ENCODE peak calls at places on chromosomes 7 and 10, in ten cellular contexts. T is RWPE2; H is ascending aorta; L is colonic mucosa; S is HCT116; G is CD4-positive, CD25-positive, alpha-beta regulatory T cell; P is heart right ventricle; E is upper lobe of right lung; B is GM23248; W is brain microvascular endothelial cell. F is an unnamed sample.

GRCh38 chr10:64036996-64037666 is 515.9 kb downstream of the REEP3 start:
- DNase-seq in T (no peak), H (no peak), L (no peak), S (no peak), G (no peak), P (no peak), E (no peak), B (no peak), W (no peak), F (no peak)

GRCh38 chr7:121530251-121531174 is 134.4 kb upstream of the FAM3C start:
- DNase-seq in T (peak), H (peak), L (peak), S (peak), G (no peak), P (peak), E (no peak), B (peak), W (peak), F (peak)

GRCh38 chr10:19620867-19621266 is 195.4 kb upstream of the PLXDC2 start:
- DNase-seq in T (no peak), H (no peak), L (no peak), S (no peak), G (no peak), P (no peak), E (no peak), B (peak), W (no peak), F (no peak)

GRCh38 chr10:12660812-12661211 is 311.5 kb downstream of the CAMK1D start:
- DNase-seq in T (no peak), H (no peak), L (no peak), S (no peak), G (no peak), P (no peak), E (no peak), B (no peak), W (no peak), F (no peak)

GRCh38 chr10:130554701-130555410 is 418.7 kb downstream of the GLRX3 start:
- DNase-seq in T (no peak), H (no peak), L (no peak), S (no peak), G (no peak), P (no peak), E (peak), B (no peak), W (no peak), F (no peak)

GRCh38 chr10:11535376-11535959 is 76.0 kb downstream of the USP6NL start:
- DNase-seq in T (no peak), H (no peak), L (no peak), S (no peak), G (no peak), P (no peak), E (no peak), B (no peak), W (no peak), F (no peak)

GRCh38 chr10:7957591-7957990 is 96.9 kb upstream of the GATA3 start:
- DNase-seq in T (no peak), H (no peak), L (no peak), S (no peak), G (no peak), P (no peak), E (no peak), B (no peak), W (no peak), F (no peak)

GRCh38 chr7:100897111-100897608 is 1.5 kb upstream of the ACHE start:
- DNase-seq in T (no peak), H (no peak), L (peak), S (no peak), G (peak), P (no peak), E (peak), B (peak), W (no peak), F (peak)

GRCh38 chr10:5963071-5963470 is 14.3 kb downstream of the IL15RA start:
- DNase-seq in T (no peak), H (peak), L (no peak), S (no peak), G (no peak), P (no peak), E (no peak), B (no peak), W (no peak), F (peak)

GRCh38 chr7:44764665-44765578 is 16.3 kb downstream of the ZMIZ2 start:
- DNase-seq in T (no peak), H (no peak), L (no peak), S (no peak), G (no peak), P (no peak), E (no peak), B (no peak), W (no peak), F (no peak)

GRCh38 chr7:48041665-48041995 is 6.3 kb downstream of the C7orf57 start:
- DNase-seq in T (no peak), H (no peak), L (no peak), S (no peak), G (no peak), P (no peak), E (no peak), B (peak), W (no peak), F (no peak)

GRCh38 chr10:17756557-17757208 is 4.7 kb downstream of the TMEM236 start:
- DNase-seq in T (no peak), H (no peak), L (peak), S (no peak), G (no peak), P (no peak), E (no peak), B (peak), W (peak), F (no peak)

GRCh38 chr10:84588426-84588825 is 260.0 kb downstream of the CCSER2 start:
- DNase-seq in T (no peak), H (no peak), L (no peak), S (no peak), G (no peak), P (no peak), E (no peak), B (no peak), W (no peak), F (no peak)

GRCh38 chr10:59991661-59992060 is 85.3 kb upstream of the CCDC6 start:
- DNase-seq in T (peak), H (no peak), L (peak), S (peak), G (no peak), P (no peak), E (no peak), B (peak), W (peak), F (peak)

GRCh38 chr10:59668081-59668480 is 41.6 kb downstream of the SLC16A9 start:
- DNase-seq in T (no peak), H (no peak), L (no peak), S (no peak), G (no peak), P (no peak), E (no peak), B (no peak), W (no peak), F (no peak)

GRCh38 chr7:4830176-4830575 is 31.7 kb downstream of the PAPOLB start:
- DNase-seq in T (no peak), H (no peak), L (peak), S (peak), G (no peak), P (peak), E (peak), B (peak), W (peak), F (peak)

GRCh38 chr10:88127266-88127665 is 263.8 kb downstream of the PTEN start:
- DNase-seq in T (no peak), H (no peak), L (no peak), S (no peak), G (no peak), P (no peak), E (no peak), B (no peak), W (no peak), F (no peak)

GRCh38 chr10:88127766-88128165 is 264.3 kb downstream of the PTEN start:
- DNase-seq in T (no peak), H (no peak), L (no peak), S (no peak), G (no peak), P (no peak), E (no peak), B (no peak), W (no peak), F (no peak)

GRCh38 chr10:88129013-88129412 is 265.6 kb downstream of the PTEN start:
- DNase-seq in T (no peak), H (no peak), L (no peak), S (no peak), G (no peak), P (no peak), E (no peak), B (no peak), W (no peak), F (no peak)

GRCh38 chr10:88130912-88131311 is 267.5 kb downstream of the PTEN start:
- DNase-seq in T (no peak), H (no peak), L (no peak), S (no peak), G (no peak), P (no peak), E (no peak), B (no peak), W (no peak), F (no peak)

DNA sequence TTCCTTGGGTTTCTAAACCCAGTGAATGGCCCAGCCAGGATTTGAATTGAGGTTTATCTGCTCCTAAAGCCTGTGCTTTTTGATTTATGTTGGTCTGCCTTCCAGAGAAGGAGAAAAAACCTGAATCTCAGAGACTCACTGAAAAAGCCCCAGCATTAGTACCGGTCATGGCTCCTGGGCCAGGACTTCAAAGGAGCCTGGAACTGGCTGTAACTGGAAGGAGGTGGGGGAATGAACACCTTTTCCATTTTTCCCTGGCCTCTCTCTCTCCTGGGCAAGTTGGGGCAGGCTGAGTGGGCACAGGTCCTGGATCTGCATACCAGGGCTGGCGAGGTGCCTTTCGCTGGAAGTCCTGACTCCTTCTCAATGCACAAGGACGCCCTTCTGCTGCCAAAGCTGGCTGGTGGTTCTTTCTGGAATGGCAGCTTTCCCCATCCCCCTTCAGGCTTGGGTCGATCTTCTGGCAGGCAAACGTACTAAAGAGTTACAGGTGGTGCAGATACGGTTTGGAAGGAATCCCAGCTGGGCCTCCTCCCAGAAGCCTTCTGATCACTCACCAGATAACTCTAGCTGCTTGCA is 268.2 kb downstream of the PTEN start:
- DNase-seq in T (peak), H (peak), L (no peak), S (no peak), G (no peak), P (peak), E (peak), B (no peak), W (no peak), F (no peak)
- H3K27ac ChIP-seq in T (peak), H (peak), L (no peak), S (no peak), G (no peak), P (no peak), E (no peak), B (no peak), W (no peak), F (no peak)

DNA sequence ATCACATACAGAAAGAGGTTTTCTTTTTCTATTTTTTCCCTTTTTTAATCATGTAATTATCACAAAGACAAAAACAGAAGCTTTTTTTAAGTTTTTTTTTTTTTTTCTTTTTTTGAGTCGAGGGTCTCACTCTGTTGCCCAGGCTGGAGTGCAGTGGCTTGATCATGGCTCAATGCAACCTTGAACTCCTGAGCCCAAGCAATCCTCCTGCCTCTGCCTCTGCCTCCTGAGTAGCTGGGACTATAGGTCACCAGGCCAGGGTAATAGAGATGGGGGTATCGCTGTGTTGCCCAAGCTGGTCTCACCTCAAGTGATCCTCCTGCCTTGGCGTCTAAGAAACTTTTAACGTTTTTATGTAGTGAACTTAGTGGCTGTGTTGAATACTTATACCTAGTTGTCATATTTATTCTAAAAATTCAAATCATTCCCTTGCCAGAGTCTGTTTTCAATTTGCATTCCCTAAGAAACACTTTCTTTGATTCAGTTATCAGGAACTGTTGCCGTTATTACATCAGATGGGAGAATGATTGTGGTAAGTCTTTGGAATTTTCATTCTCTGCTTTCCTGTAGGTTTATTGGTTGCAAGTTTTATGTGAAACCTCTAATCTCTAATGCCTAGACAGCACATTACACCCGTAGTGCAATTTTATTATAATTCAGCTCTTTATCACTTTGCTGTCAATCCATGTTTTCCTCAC is 1.3 kb downstream of the LSM8 start:
- DNase-seq in T (no peak), H (no peak), L (no peak), S (no peak), G (no peak), P (no peak), E (no peak), B (peak), W (no peak), F (no peak)
- H3K27ac ChIP-seq in T (no peak), H (no peak), L (no peak), S (no peak), G (peak), P (no peak), E (no peak), B (peak), W (no peak), F (no peak)

GRCh38 chr10:114557854-114558253 is 100.2 kb downstream of the ABLIM1 start:
- DNase-seq in T (no peak), H (no peak), L (no peak), S (no peak), G (no peak), P (no peak), E (no peak), B (no peak), W (no peak), F (no peak)
- H3K27ac ChIP-seq in T (no peak), H (no peak), L (no peak), S (no peak), G (no peak), P (peak), E (no peak), B (no peak), W (no peak), F (no peak)

GRCh38 chr7:67870396-67870795 is 873.8 kb downstream of the TYW1 start:
- DNase-seq in T (no peak), H (no peak), L (no peak), S (no peak), G (no peak), P (no peak), E (no peak), B (no peak), W (no peak), F (no peak)

GRCh38 chr7:67866812-67867211 is 870.2 kb downstream of the TYW1 start:
- DNase-seq in T (no peak), H (no peak), L (no peak), S (no peak), G (no peak), P (no peak), E (no peak), B (no peak), W (no peak), F (no peak)

GRCh38 chr7:67863911-67864310 is 867.3 kb downstream of the TYW1 start:
- DNase-seq in T (no peak), H (no peak), L (no peak), S (no peak), G (no peak), P (no peak), E (no peak), B (no peak), W (no peak), F (no peak)

GRCh38 chr7:67866054-67866453 is 869.4 kb downstream of the TYW1 start:
- DNase-seq in T (no peak), H (no peak), L (no peak), S (no peak), G (no peak), P (no peak), E (no peak), B (no peak), W (no peak), F (no peak)
- H3K27ac ChIP-seq in T (no peak), H (no peak), L (no peak), S (no peak), G (no peak), P (no peak), E (no peak), B (no peak), W (no peak), F (no peak)

GRCh38 chr10:101675115-101675514 is 19.9 kb downstream of the FBXW4 start:
- DNase-seq in T (no peak), H (no peak), L (no peak), S (no peak), G (no peak), P (no peak), E (no peak), B (no peak), W (no peak), F (no peak)
- H3K27ac ChIP-seq in T (no peak), H (no peak), L (no peak), S (no peak), G (no peak), P (no peak), E (no peak), B (no peak), W (no peak), F (no peak)

DNA sequence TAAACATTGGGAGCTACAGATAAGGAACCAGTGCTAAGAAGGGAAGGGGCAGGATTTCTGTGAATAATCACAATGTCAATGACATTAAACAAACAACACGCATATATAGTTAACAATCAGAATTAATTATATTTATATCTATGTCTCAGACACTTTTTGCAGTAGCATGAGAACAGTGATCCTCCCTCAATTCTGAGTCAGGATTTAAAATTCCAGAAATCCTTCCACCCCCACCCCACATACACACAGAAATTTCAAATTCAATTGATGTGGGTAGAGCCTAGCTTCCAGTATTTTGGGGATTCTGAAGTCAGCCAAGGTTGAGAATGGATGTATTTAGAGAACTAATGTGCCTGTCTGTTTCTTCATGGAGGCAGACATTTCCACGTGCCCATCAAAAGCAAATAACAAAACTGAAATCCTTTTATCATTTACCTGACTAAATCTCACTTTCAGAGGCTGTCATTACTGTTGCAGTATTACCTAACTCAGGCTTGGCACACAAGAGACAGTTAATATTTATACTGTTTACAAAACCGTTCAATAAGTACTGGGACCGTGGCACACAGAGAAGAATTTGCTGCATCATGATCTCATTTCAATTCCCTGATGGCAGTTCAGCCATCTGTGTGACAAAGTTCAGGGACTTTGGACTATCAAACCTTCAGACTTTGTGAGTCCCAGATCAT is 116.6 kb upstream of the PALS2 start:
- DNase-seq in T (no peak), H (no peak), L (no peak), S (no peak), G (no peak), P (no peak), E (no peak), B (no peak), W (no peak), F (no peak)
- H3K27ac ChIP-seq in T (no peak), H (no peak), L (no peak), S (no peak), G (no peak), P (no peak), E (no peak), B (no peak), W (no peak), F (no peak)

GRCh38 chr7:105688617-105689016 is 107.3 kb upstream of the EFCAB10 start:
- DNase-seq in T (no peak), H (no peak), L (no peak), S (no peak), G (no peak), P (no peak), E (no peak), B (no peak), W (no peak), F (no peak)
- H3K27ac ChIP-seq in T (no peak), H (no peak), L (no peak), S (no peak), G (peak), P (no peak), E (no peak), B (no peak), W (no peak), F (no peak)

GRCh38 chr10:119025776-119026175 is 3.7 kb upstream of the NANOS1 start:
- DNase-seq in T (no peak), H (no peak), L (no peak), S (no peak), G (no peak), P (peak), E (no peak), B (peak), W (no peak), F (peak)

GRCh38 chr10:119026301-119027110 is 3.0 kb upstream of the NANOS1 start:
- DNase-seq in T (no peak), H (no peak), L (no peak), S (no peak), G (no peak), P (no peak), E (no peak), B (no peak), W (no peak), F (no peak)

GRCh38 chr10:119023553-119023868 is 6.0 kb upstream of the NANOS1 start:
- DNase-seq in T (no peak), H (no peak), L (no peak), S (no peak), G (no peak), P (no peak), E (no peak), B (no peak), W (no peak), F (no peak)

GRCh38 chr10:119025336-119025735 is 4.2 kb upstream of the NANOS1 start:
- DNase-seq in T (peak), H (peak), L (no peak), S (no peak), G (no peak), P (peak), E (peak), B (peak), W (peak), F (peak)

DNA sequence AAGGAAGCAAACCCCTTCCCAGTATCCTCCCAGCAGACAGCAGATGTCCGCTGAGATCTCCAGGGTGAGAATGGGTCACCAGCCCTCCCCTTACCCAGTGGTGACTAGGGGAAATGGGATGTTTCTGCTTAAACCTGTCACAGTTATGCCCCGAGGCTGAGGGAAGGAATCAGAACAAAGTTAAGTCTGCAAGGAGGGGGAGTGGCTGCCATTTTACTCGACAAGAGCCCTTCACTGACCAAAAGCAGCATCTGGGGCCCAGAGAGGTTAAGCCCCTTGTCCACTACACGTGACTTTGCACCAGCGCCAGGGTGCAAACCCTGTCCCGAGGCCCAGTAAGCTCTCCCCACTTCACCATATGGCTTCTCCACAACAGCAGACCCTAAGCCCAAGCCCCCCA is 4.6 kb upstream of the NANOS1 start:
- DNase-seq in T (no peak), H (no peak), L (no peak), S (no peak), G (no peak), P (no peak), E (no peak), B (no peak), W (no peak), F (no peak)
- H3K27ac ChIP-seq in T (peak), H (peak), L (no peak), S (no peak), G (no peak), P (peak), E (peak), B (no peak), W (no peak), F (peak)

GRCh38 chr10:62069452-62070191 is 168.1 kb downstream of the ARID5B start:
- DNase-seq in T (no peak), H (no peak), L (no peak), S (no peak), G (no peak), P (no peak), E (no peak), B (no peak), W (no peak), F (no peak)
- H3K27ac ChIP-seq in T (peak), H (peak), L (no peak), S (no peak), G (no peak), P (peak), E (peak), B (no peak), W (no peak), F (peak)

F was measured in upper lobe of left lung.